ENCODE peak calls at places on chromosomes 4 and X, in nine cellular contexts. One of them, this sample, is unnamed.
A peak's percentile ranks its signal among the peaks of the same experiment; 100 is the strongest.

GRCh38 chrX:155997436-155997835 is at the start of gene IL9R:
- DNase-seq in body of pancreas: no peak
- DNase-seq in tibial nerve: no peak
- DNase-seq in neural progenitor cell: no peak
- DNase-seq in left ventricle myocardium inferior: no peak
- DNase-seq in sigmoid colon: no peak
- DNase-seq in kidney: no peak
- DNase-seq in ovary: no peak
- DNase-seq in breast epithelium: no peak
- DNase-seq in this sample: peak; percentile 46

GRCh38 chr4:48669086-48669485 is 111.0 kb downstream of the FRYL start:
- DNase-seq in body of pancreas: no peak
- DNase-seq in tibial nerve: no peak
- DNase-seq in neural progenitor cell: no peak
- DNase-seq in ovary: no peak
- DNase-seq in breast epithelium: no peak
- DNase-seq in left ventricle myocardium inferior: no peak
- DNase-seq in kidney: no peak
- DNase-seq in sigmoid colon: no peak
- DNase-seq in this sample: peak; percentile 66

GRCh38 chr4:84470204-84470785 is 28.8 kb downstream of the NKX6-1 start:
- DNase-seq in breast epithelium: no peak
- DNase-seq in tibial nerve: no peak
- DNase-seq in body of pancreas: no peak
- DNase-seq in left ventricle myocardium inferior: no peak
- DNase-seq in ovary: no peak
- DNase-seq in neural progenitor cell: peak; percentile 20
- DNase-seq in kidney: no peak
- DNase-seq in sigmoid colon: no peak
- DNase-seq in this sample: peak; percentile 8

GRCh38 chr4:149914101-149914500 is 98.5 kb upstream of the IQCM start:
- DNase-seq in tibial nerve: no peak
- DNase-seq in sigmoid colon: no peak
- DNase-seq in breast epithelium: no peak
- DNase-seq in neural progenitor cell: no peak
- DNase-seq in kidney: no peak
- DNase-seq in left ventricle myocardium inferior: no peak
- DNase-seq in body of pancreas: no peak
- DNase-seq in ovary: no peak
- DNase-seq in this sample: no peak

GRCh38 chrX:122046226-122046625 is 998.8 kb downstream of the GLUD2 start:
- DNase-seq in tibial nerve: no peak
- DNase-seq in ovary: no peak
- DNase-seq in body of pancreas: no peak
- DNase-seq in neural progenitor cell: no peak
- DNase-seq in breast epithelium: no peak
- DNase-seq in kidney: peak; percentile 38
- DNase-seq in sigmoid colon: no peak
- DNase-seq in left ventricle myocardium inferior: no peak
- DNase-seq in this sample: no peak

GRCh38 chr4:8600686-8601085 is 8.1 kb downstream of the CPZ start:
- DNase-seq in sigmoid colon: no peak
- DNase-seq in kidney: no peak
- DNase-seq in breast epithelium: no peak
- DNase-seq in ovary: no peak
- DNase-seq in left ventricle myocardium inferior: no peak
- DNase-seq in body of pancreas: no peak
- DNase-seq in tibial nerve: no peak
- DNase-seq in neural progenitor cell: no peak
- DNase-seq in this sample: no peak

GRCh38 chr4:3226467-3226866 is 22.5 kb upstream of the MSANTD1 start:
- DNase-seq in sigmoid colon: no peak
- DNase-seq in neural progenitor cell: no peak
- DNase-seq in breast epithelium: no peak
- DNase-seq in tibial nerve: no peak
- DNase-seq in body of pancreas: peak; percentile 59
- DNase-seq in ovary: no peak
- DNase-seq in left ventricle myocardium inferior: no peak
- DNase-seq in kidney: peak; percentile 59
- DNase-seq in this sample: peak; percentile 17

GRCh38 chr4:26404597-26405323 is 83.9 kb downstream of the RBPJ start:
- DNase-seq in body of pancreas: no peak
- DNase-seq in neural progenitor cell: no peak
- DNase-seq in ovary: no peak
- DNase-seq in breast epithelium: no peak
- DNase-seq in left ventricle myocardium inferior: no peak
- DNase-seq in kidney: no peak
- DNase-seq in tibial nerve: no peak
- DNase-seq in sigmoid colon: no peak
- DNase-seq in this sample: peak; percentile 84

GRCh38 chr4:154807042-154807630 is 26.1 kb downstream of the RBM46 start:
- DNase-seq in tibial nerve: no peak
- DNase-seq in kidney: no peak
- DNase-seq in left ventricle myocardium inferior: no peak
- DNase-seq in breast epithelium: no peak
- DNase-seq in ovary: no peak
- DNase-seq in sigmoid colon: no peak
- DNase-seq in neural progenitor cell: peak; percentile 4
- DNase-seq in body of pancreas: no peak
- DNase-seq in this sample: peak; percentile 40

GRCh38 chrX:114924846-114925245 is 92.6 kb downstream of the IL13RA2 start:
- DNase-seq in sigmoid colon: no peak
- DNase-seq in breast epithelium: no peak
- DNase-seq in tibial nerve: no peak
- DNase-seq in ovary: no peak
- DNase-seq in left ventricle myocardium inferior: no peak
- DNase-seq in neural progenitor cell: no peak
- DNase-seq in kidney: no peak
- DNase-seq in body of pancreas: no peak
- DNase-seq in this sample: no peak

GRCh38 chrX:76183289-76184057 is 10.6 kb downstream of the PBDC1 start:
- DNase-seq in kidney: no peak
- DNase-seq in ovary: no peak
- DNase-seq in neural progenitor cell: no peak
- DNase-seq in left ventricle myocardium inferior: no peak
- DNase-seq in sigmoid colon: no peak
- DNase-seq in tibial nerve: no peak
- DNase-seq in body of pancreas: no peak
- DNase-seq in breast epithelium: no peak
- DNase-seq in this sample: peak; percentile 56

GRCh38 chr4:156763511-156763910 is 208.1 kb downstream of the PDGFC start:
- DNase-seq in kidney: no peak
- DNase-seq in left ventricle myocardium inferior: no peak
- DNase-seq in neural progenitor cell: no peak
- DNase-seq in ovary: no peak
- DNase-seq in body of pancreas: no peak
- DNase-seq in breast epithelium: no peak
- DNase-seq in tibial nerve: no peak
- DNase-seq in sigmoid colon: no peak
- DNase-seq in this sample: no peak

GRCh38 chr4:111712093-111712677 is 433.1 kb upstream of the FAM241A start:
- DNase-seq in neural progenitor cell: no peak
- DNase-seq in sigmoid colon: no peak
- DNase-seq in ovary: no peak
- DNase-seq in tibial nerve: no peak
- DNase-seq in breast epithelium: no peak
- DNase-seq in body of pancreas: no peak
- DNase-seq in kidney: no peak
- DNase-seq in left ventricle myocardium inferior: no peak
- DNase-seq in this sample: no peak

GRCh38 chrX:138847930-138848329 is 136.4 kb upstream of the FGF13 start:
- DNase-seq in sigmoid colon: no peak
- DNase-seq in ovary: no peak
- DNase-seq in neural progenitor cell: no peak
- DNase-seq in left ventricle myocardium inferior: no peak
- DNase-seq in breast epithelium: no peak
- DNase-seq in kidney: no peak
- DNase-seq in tibial nerve: peak; percentile 4
- DNase-seq in body of pancreas: no peak
- DNase-seq in this sample: no peak

GRCh38 chr4:124948976-124949597 is 236.6 kb upstream of the ANKRD50 start:
- DNase-seq in body of pancreas: no peak
- DNase-seq in neural progenitor cell: no peak
- DNase-seq in kidney: no peak
- DNase-seq in tibial nerve: no peak
- DNase-seq in left ventricle myocardium inferior: no peak
- DNase-seq in ovary: no peak
- DNase-seq in breast epithelium: no peak
- DNase-seq in sigmoid colon: no peak
- DNase-seq in this sample: no peak

GRCh38 chrX:9728271-9728670 is 37.4 kb downstream of the GPR143 start:
- DNase-seq in ovary: no peak
- DNase-seq in left ventricle myocardium inferior: no peak
- DNase-seq in kidney: no peak
- DNase-seq in neural progenitor cell: no peak
- DNase-seq in breast epithelium: no peak
- DNase-seq in sigmoid colon: no peak
- DNase-seq in body of pancreas: no peak
- DNase-seq in tibial nerve: no peak
- DNase-seq in this sample: no peak

GRCh38 chrX:33855251-33855650 is 276.9 kb downstream of the FAM47A start:
- DNase-seq in left ventricle myocardium inferior: no peak
- DNase-seq in neural progenitor cell: peak; percentile 20
- DNase-seq in sigmoid colon: no peak
- DNase-seq in ovary: no peak
- DNase-seq in kidney: no peak
- DNase-seq in body of pancreas: no peak
- DNase-seq in breast epithelium: no peak
- DNase-seq in tibial nerve: no peak
- DNase-seq in this sample: no peak
- H3K4me3 ChIP-seq in left ventricle myocardium inferior: no peak overlapping the region
- H3K4me3 ChIP-seq in neural progenitor cell: no peak overlapping the region
- H3K4me3 ChIP-seq in sigmoid colon: no peak overlapping the region
- H3K4me3 ChIP-seq in ovary: no peak overlapping the region
- H3K4me3 ChIP-seq in kidney: no peak overlapping the region
- H3K4me3 ChIP-seq in body of pancreas: no peak overlapping the region
- H3K4me3 ChIP-seq in breast epithelium: no peak overlapping the region
- H3K4me3 ChIP-seq in tibial nerve: no peak overlapping the region
- H3K4me3 ChIP-seq in this sample: no peak overlapping the region

GRCh38 chr4:151866266-151866918 is 105.6 kb upstream of the GATB start:
- DNase-seq in sigmoid colon: no peak
- DNase-seq in neural progenitor cell: no peak
- DNase-seq in tibial nerve: no peak
- DNase-seq in kidney: no peak
- DNase-seq in breast epithelium: no peak
- DNase-seq in body of pancreas: no peak
- DNase-seq in left ventricle myocardium inferior: no peak
- DNase-seq in ovary: no peak
- DNase-seq in this sample: no peak

GRCh38 chr4:151865327-151865726 is 104.5 kb upstream of the GATB start:
- DNase-seq in tibial nerve: peak; percentile 63
- DNase-seq in kidney: peak; percentile 74
- DNase-seq in ovary: peak; percentile 21
- DNase-seq in breast epithelium: no peak
- DNase-seq in left ventricle myocardium inferior: peak; percentile 63
- DNase-seq in neural progenitor cell: no peak
- DNase-seq in sigmoid colon: peak; percentile 80
- DNase-seq in body of pancreas: peak; percentile 72
- DNase-seq in this sample: peak; percentile 6

GRCh38 chr4:151864068-151864467 is 103.3 kb upstream of the GATB start:
- DNase-seq in left ventricle myocardium inferior: no peak
- DNase-seq in breast epithelium: no peak
- DNase-seq in body of pancreas: no peak
- DNase-seq in tibial nerve: no peak
- DNase-seq in sigmoid colon: no peak
- DNase-seq in neural progenitor cell: no peak
- DNase-seq in kidney: no peak
- DNase-seq in ovary: no peak
- DNase-seq in this sample: no peak

GRCh38 chr4:151862766-151863165 is 102.0 kb upstream of the GATB start:
- DNase-seq in breast epithelium: no peak
- DNase-seq in kidney: no peak
- DNase-seq in body of pancreas: no peak
- DNase-seq in neural progenitor cell: no peak
- DNase-seq in sigmoid colon: no peak
- DNase-seq in tibial nerve: no peak
- DNase-seq in left ventricle myocardium inferior: no peak
- DNase-seq in ovary: no peak
- DNase-seq in this sample: no peak

DNA sequence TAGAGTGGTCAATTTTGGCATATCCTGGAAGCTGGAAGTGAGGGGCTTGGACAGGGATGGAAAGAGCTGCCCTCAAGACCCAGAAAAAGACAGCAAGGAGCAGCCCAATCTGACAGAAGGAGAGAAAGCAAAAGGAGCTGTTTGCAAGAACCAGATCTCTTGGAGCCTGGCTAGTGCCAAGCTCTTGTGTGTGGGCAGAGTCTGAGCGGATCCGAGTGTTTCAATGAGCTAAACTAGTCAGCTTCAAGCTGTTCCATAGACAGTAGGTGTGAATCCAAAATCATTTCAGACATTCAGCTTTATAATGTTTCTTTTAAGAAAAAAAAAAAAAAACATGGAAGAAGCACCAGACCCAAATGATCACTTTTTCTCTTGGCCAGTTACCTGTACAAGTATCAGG is 104.9 kb upstream of the GATB start:
- DNase-seq in body of pancreas: no peak
- DNase-seq in breast epithelium: no peak
- DNase-seq in kidney: no peak
- DNase-seq in neural progenitor cell: no peak
- DNase-seq in left ventricle myocardium inferior: no peak
- DNase-seq in sigmoid colon: no peak
- DNase-seq in tibial nerve: no peak
- DNase-seq in ovary: no peak
- DNase-seq in this sample: no peak
- H3K27ac ChIP-seq in body of pancreas: no peak overlapping the region
- H3K27ac ChIP-seq in breast epithelium: no peak overlapping the region
- H3K27ac ChIP-seq in kidney: no peak overlapping the region
- H3K27ac ChIP-seq in neural progenitor cell: no peak overlapping the region
- H3K27ac ChIP-seq in left ventricle myocardium inferior: no peak overlapping the region
- H3K27ac ChIP-seq in sigmoid colon: no peak overlapping the region
- H3K27ac ChIP-seq in tibial nerve: no peak overlapping the region
- H3K27ac ChIP-seq in ovary: no peak overlapping the region
- H3K27ac ChIP-seq in this sample: no peak overlapping the region

GRCh38 chr4:108120789-108121188 is 47.9 kb downstream of the LEF1 start:
- DNase-seq in body of pancreas: no peak
- DNase-seq in sigmoid colon: no peak
- DNase-seq in neural progenitor cell: no peak
- DNase-seq in kidney: no peak
- DNase-seq in breast epithelium: no peak
- DNase-seq in ovary: no peak
- DNase-seq in tibial nerve: no peak
- DNase-seq in left ventricle myocardium inferior: no peak
- DNase-seq in this sample: no peak
- H3K36me3 ChIP-seq in body of pancreas: no peaks in the 10 kb centered on the region
- H3K36me3 ChIP-seq in sigmoid colon: no peaks in the 10 kb centered on the region
- H3K36me3 ChIP-seq in neural progenitor cell: no peaks in the 10 kb centered on the region
- H3K36me3 ChIP-seq in kidney: no peaks in the 10 kb centered on the region
- H3K36me3 ChIP-seq in breast epithelium: no peaks in the 10 kb centered on the region
- H3K36me3 ChIP-seq in ovary: no peaks in the 10 kb centered on the region
- H3K36me3 ChIP-seq in tibial nerve: no peaks in the 10 kb centered on the region
- H3K36me3 ChIP-seq in left ventricle myocardium inferior: no peaks in the 10 kb centered on the region
- H3K36me3 ChIP-seq in this sample: no peaks in the 10 kb centered on the region

DNA sequence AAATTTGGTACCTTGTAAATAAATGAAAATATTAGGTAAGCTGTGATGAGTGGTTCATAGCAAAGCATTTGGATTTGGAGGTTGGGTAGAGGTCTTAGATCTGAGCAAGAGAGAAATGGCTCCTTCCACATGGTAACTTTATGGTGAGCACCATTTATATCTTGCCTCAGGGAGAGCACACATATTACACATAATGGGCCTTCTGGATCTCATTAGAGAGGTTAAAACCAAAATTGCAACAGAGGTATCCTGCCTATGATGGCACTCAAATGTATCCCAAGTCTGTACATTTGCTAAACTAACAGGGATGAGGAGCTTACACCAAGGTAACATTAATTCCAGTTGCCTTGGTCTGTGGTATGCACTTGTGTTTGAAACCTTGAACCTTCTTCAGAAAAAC is 87.1 kb upstream of the PUDP start:
- DNase-seq in breast epithelium: no peak
- DNase-seq in sigmoid colon: no peak
- DNase-seq in body of pancreas: no peak
- DNase-seq in ovary: no peak
- DNase-seq in kidney: no peak
- DNase-seq in neural progenitor cell: no peak
- DNase-seq in tibial nerve: no peak
- DNase-seq in left ventricle myocardium inferior: no peak
- DNase-seq in this sample: no peak
- H3K4me3 ChIP-seq in breast epithelium: no peak overlapping the region
- H3K4me3 ChIP-seq in sigmoid colon: no peak overlapping the region
- H3K4me3 ChIP-seq in body of pancreas: no peak overlapping the region
- H3K4me3 ChIP-seq in ovary: no peak overlapping the region
- H3K4me3 ChIP-seq in kidney: no peak overlapping the region
- H3K4me3 ChIP-seq in neural progenitor cell: no peak overlapping the region
- H3K4me3 ChIP-seq in tibial nerve: no peak overlapping the region
- H3K4me3 ChIP-seq in left ventricle myocardium inferior: no peak overlapping the region
- H3K4me3 ChIP-seq in this sample: no peak overlapping the region